ENCODE peak calls at places on chromosomes 2 and 18, in seven cellular contexts. One of them, this sample, is unnamed.
A peak's percentile ranks its signal among the peaks of the same experiment; 100 is the strongest.

GRCh38 chr2:110804433-110804832 is 72.1 kb downstream of the ACOXL start:
- DNase-seq in GM12878: no peak
- DNase-seq in substantia nigra: no peak
- DNase-seq in sciatic nerve: no peak
- DNase-seq in hypothalamus: no peak
- DNase-seq in cardiac fibroblast: no peak
- DNase-seq in lung: no peak
- DNase-seq in this sample: no peak

GRCh38 chr2:23926289-23926749 is 604 bp downstream of the ATAD2B start:
- DNase-seq in sciatic nerve: peak; percentile 69
- DNase-seq in lung: no peak
- DNase-seq in substantia nigra: peak; percentile 66
- DNase-seq in cardiac fibroblast: peak; percentile 28
- DNase-seq in GM12878: no peak
- DNase-seq in hypothalamus: peak; percentile 67
- DNase-seq in this sample: peak; percentile 32

GRCh38 chr2:240213476-240214391 is 73.3 kb upstream of the OTOS start:
- DNase-seq in sciatic nerve: peak; percentile 39
- DNase-seq in GM12878: no peak
- DNase-seq in substantia nigra: peak; percentile 55
- DNase-seq in hypothalamus: peak; percentile 67
- DNase-seq in lung: no peak
- DNase-seq in cardiac fibroblast: no peak
- DNase-seq in this sample: no peak

GRCh38 chr2:229910147-229910831 is 11.5 kb downstream of the TRIP12 start:
- DNase-seq in GM12878: no peak
- DNase-seq in lung: no peak
- DNase-seq in hypothalamus: no peak
- DNase-seq in sciatic nerve: no peak
- DNase-seq in substantia nigra: no peak
- DNase-seq in cardiac fibroblast: no peak
- DNase-seq in this sample: no peak

GRCh38 chr18:46668694-46669093 is 11.7 kb upstream of the LOXHD1 start:
- DNase-seq in lung: no peak
- DNase-seq in GM12878: no peak
- DNase-seq in sciatic nerve: no peak
- DNase-seq in hypothalamus: no peak
- DNase-seq in substantia nigra: no peak
- DNase-seq in cardiac fibroblast: no peak
- DNase-seq in this sample: no peak

GRCh38 chr18:52312321-52312720 is 27.7 kb upstream of the DCC start:
- DNase-seq in substantia nigra: no peak
- DNase-seq in sciatic nerve: no peak
- DNase-seq in lung: no peak
- DNase-seq in GM12878: no peak
- DNase-seq in cardiac fibroblast: no peak
- DNase-seq in hypothalamus: no peak
- DNase-seq in this sample: no peak

GRCh38 chr18:39051013-39051412 is 1485.4 kb upstream of the CELF4 start:
- DNase-seq in substantia nigra: no peak
- DNase-seq in hypothalamus: no peak
- DNase-seq in GM12878: no peak
- DNase-seq in cardiac fibroblast: no peak
- DNase-seq in sciatic nerve: no peak
- DNase-seq in lung: no peak
- DNase-seq in this sample: no peak

GRCh38 chr2:133777607-133778006 is 209.3 kb upstream of the NCKAP5 start:
- DNase-seq in hypothalamus: no peak
- DNase-seq in cardiac fibroblast: no peak
- DNase-seq in substantia nigra: no peak
- DNase-seq in GM12878: no peak
- DNase-seq in sciatic nerve: no peak
- DNase-seq in lung: no peak
- DNase-seq in this sample: no peak

GRCh38 chr2:175187378-175187777 is 5.9 kb upstream of the ATP5MC3 start:
- DNase-seq in hypothalamus: no peak
- DNase-seq in lung: no peak
- DNase-seq in GM12878: no peak
- DNase-seq in substantia nigra: no peak
- DNase-seq in cardiac fibroblast: peak; percentile 36
- DNase-seq in sciatic nerve: no peak
- DNase-seq in this sample: peak; percentile 18

GRCh38 chr2:86079981-86080911 is 25.4 kb downstream of the POLR1A start:
- DNase-seq in cardiac fibroblast: peak; percentile 80
- DNase-seq in GM12878: peak; percentile 45
- DNase-seq in hypothalamus: peak; percentile 47
- DNase-seq in lung: peak; percentile 84
- DNase-seq in sciatic nerve: peak; percentile 91
- DNase-seq in substantia nigra: peak; percentile 73
- DNase-seq in this sample: peak; percentile 76

GRCh38 chr2:95039410-95039809 is 13.9 kb downstream of the MAL start:
- DNase-seq in substantia nigra: no peak
- DNase-seq in lung: no peak
- DNase-seq in GM12878: no peak
- DNase-seq in sciatic nerve: no peak
- DNase-seq in cardiac fibroblast: no peak
- DNase-seq in hypothalamus: no peak
- DNase-seq in this sample: no peak

GRCh38 chr2:32748158-32748557 is 120.3 kb downstream of the TTC27 start:
- DNase-seq in sciatic nerve: no peak
- DNase-seq in hypothalamus: no peak
- DNase-seq in GM12878: no peak
- DNase-seq in substantia nigra: no peak
- DNase-seq in lung: no peak
- DNase-seq in cardiac fibroblast: no peak
- DNase-seq in this sample: no peak

GRCh38 chr2:77190721-77191346 is 331.3 kb downstream of the LRRTM4 start:
- DNase-seq in sciatic nerve: no peak
- DNase-seq in GM12878: no peak
- DNase-seq in substantia nigra: no peak
- DNase-seq in hypothalamus: no peak
- DNase-seq in lung: no peak
- DNase-seq in cardiac fibroblast: no peak
- DNase-seq in this sample: no peak

GRCh38 chr2:187900023-187900422 is 345.8 kb upstream of the TFPI start:
- DNase-seq in cardiac fibroblast: no peak
- DNase-seq in hypothalamus: no peak
- DNase-seq in substantia nigra: no peak
- DNase-seq in lung: no peak
- DNase-seq in GM12878: no peak
- DNase-seq in sciatic nerve: no peak
- DNase-seq in this sample: no peak

GRCh38 chr2:200713704-200714064 is 98.0 kb upstream of the BZW1 start:
- DNase-seq in GM12878: peak; percentile 8
- DNase-seq in substantia nigra: no peak
- DNase-seq in hypothalamus: no peak
- DNase-seq in sciatic nerve: no peak
- DNase-seq in cardiac fibroblast: no peak
- DNase-seq in lung: no peak
- DNase-seq in this sample: no peak

GRCh38 chr2:9819551-9819950 is 23.7 kb upstream of the TAF1B start:
- DNase-seq in cardiac fibroblast: no peak
- DNase-seq in substantia nigra: no peak
- DNase-seq in sciatic nerve: no peak
- DNase-seq in GM12878: no peak
- DNase-seq in lung: no peak
- DNase-seq in hypothalamus: no peak
- DNase-seq in this sample: no peak

GRCh38 chr2:147989809-147990403 is 30.6 kb downstream of the ORC4 start:
- DNase-seq in GM12878: peak; percentile 31
- DNase-seq in substantia nigra: no peak
- DNase-seq in lung: no peak
- DNase-seq in cardiac fibroblast: peak; percentile 78
- DNase-seq in sciatic nerve: no peak
- DNase-seq in hypothalamus: no peak
- DNase-seq in this sample: no peak

GRCh38 chr2:199987586-199987985 is 32.2 kb downstream of the MAIP1 start:
- DNase-seq in substantia nigra: no peak
- DNase-seq in lung: no peak
- DNase-seq in hypothalamus: no peak
- DNase-seq in cardiac fibroblast: no peak
- DNase-seq in sciatic nerve: no peak
- DNase-seq in GM12878: no peak
- DNase-seq in this sample: no peak

GRCh38 chr2:228731517-228731916 is 539.6 kb downstream of the PID1 start:
- DNase-seq in sciatic nerve: no peak
- DNase-seq in lung: no peak
- DNase-seq in GM12878: no peak
- DNase-seq in substantia nigra: no peak
- DNase-seq in cardiac fibroblast: peak; percentile 87
- DNase-seq in hypothalamus: no peak
- DNase-seq in this sample: no peak

GRCh38 chr2:95346236-95346737 is 49.1 kb downstream of the KCNIP3 start:
- DNase-seq in GM12878: no peak
- DNase-seq in substantia nigra: no peak
- DNase-seq in lung: no peak
- DNase-seq in hypothalamus: no peak
- DNase-seq in cardiac fibroblast: peak; percentile 80
- DNase-seq in sciatic nerve: peak; percentile 79
- DNase-seq in this sample: no peak

GRCh38 chr2:39094717-39095363 is 26.0 kb downstream of the SOS1 start:
- DNase-seq in lung: no peak
- DNase-seq in cardiac fibroblast: peak; percentile 49
- DNase-seq in substantia nigra: no peak
- DNase-seq in sciatic nerve: no peak
- DNase-seq in hypothalamus: no peak
- DNase-seq in GM12878: peak; percentile 71
- DNase-seq in this sample: no peak

GRCh38 chr2:43209204-43209717 is 17.1 kb downstream of the ZFP36L2 start:
- DNase-seq in GM12878: no peak
- DNase-seq in lung: no peak
- DNase-seq in sciatic nerve: no peak
- DNase-seq in cardiac fibroblast: no peak
- DNase-seq in substantia nigra: no peak
- DNase-seq in hypothalamus: no peak
- DNase-seq in this sample: no peak

GRCh38 chr18:48222118-48222517 is 187.1 kb downstream of the ZBTB7C start:
- DNase-seq in sciatic nerve: no peak
- DNase-seq in cardiac fibroblast: peak; percentile 66
- DNase-seq in hypothalamus: no peak
- DNase-seq in GM12878: peak; percentile 2
- DNase-seq in lung: peak; percentile 71
- DNase-seq in substantia nigra: no peak
- DNase-seq in this sample: no peak

GRCh38 chr2:236125541-236125940 is 42.6 kb downstream of the GBX2 start:
- DNase-seq in substantia nigra: no peak
- DNase-seq in hypothalamus: no peak
- DNase-seq in GM12878: no peak
- DNase-seq in sciatic nerve: no peak
- DNase-seq in lung: no peak
- DNase-seq in cardiac fibroblast: no peak
- DNase-seq in this sample: no peak